ENCODE peak calls at places on chromosomes 6 and 20, in four cellular contexts. T is GM04504, B is T47D, E is HTR-8/SVneo. I is an unnamed sample.

GRCh38 chr20:6828794-6829423 is 61.4 kb downstream of the BMP2 start:
- DNase-seq in T (peak; percentile 36), B (peak; percentile 74), E (peak; percentile 5), I (peak; percentile 14)

GRCh38 chr6:83057705-83058321 is 7.8 kb downstream of the UBE3D start:
- DNase-seq in T (no peak), B (peak; percentile 71), E (peak; percentile 44), I (no peak)

GRCh38 chr6:153096031-153096430 is 35.1 kb downstream of the RGS17 start:
- DNase-seq in T (no peak), B (no peak), E (no peak), I (no peak)

GRCh38 chr20:58803533-58803932 is 47.2 kb downstream of the GNAS-AS1 start:
- DNase-seq in T (no peak), B (no peak), E (no peak), I (no peak)

GRCh38 chr6:114364295-114364694 is 21.5 kb upstream of the HS3ST5 start:
- DNase-seq in T (no peak), B (no peak), E (no peak), I (no peak)

GRCh38 chr6:5997420-5998093 is 9.2 kb downstream of the NRN1 start:
- DNase-seq in T (no peak), B (no peak), E (no peak), I (no peak)

GRCh38 chr20:44973053-44973452 is 6.7 kb downstream of the STK4 start:
- DNase-seq in T (peak; percentile 71), B (no peak), E (peak; percentile 67), I (peak; percentile 81)

GRCh38 chr6:88725111-88725711 is 238.2 kb downstream of the RNGTT start:
- DNase-seq in T (no peak), B (no peak), E (no peak), I (peak; percentile 61)

GRCh38 chr6:17865798-17866725 is 121.4 kb downstream of the KIF13A start:
- DNase-seq in T (peak; percentile 89), B (peak; percentile 31), E (peak; percentile 65), I (peak; percentile 76)

GRCh38 chr6:84156306-84156705 is 71.1 kb downstream of the CEP162 start:
- DNase-seq in T (no peak), B (no peak), E (no peak), I (no peak)

GRCh38 chr6:22764521-22764920 is 195.2 kb downstream of the HDGFL1 start:
- DNase-seq in T (no peak), B (no peak), E (no peak), I (no peak)

GRCh38 chr20:57224641-57225138 is 41.8 kb downstream of the BMP7 start:
- DNase-seq in T (no peak), B (no peak), E (no peak), I (no peak)

GRCh38 chr6:169998457-169998856 is 247.0 kb downstream of the ERMARD start:
- DNase-seq in T (no peak), B (no peak), E (no peak), I (no peak)

GRCh38 chr6:114432380-114432779 is 89.6 kb upstream of the HS3ST5 start:
- DNase-seq in T (no peak), B (peak; percentile 1), E (no peak), I (no peak)